ENCODE peak calls at places on chromosome 13, in six cellular contexts. K is PC-3; M is activated CD8-positive, alpha-beta T cell treated with anti-CD3 and anti-CD28 coated beads for 36 hours; E is A549; L is psoas muscle; F is mucosa of descending colon. J is an unnamed sample.

GRCh38 chr13:97109841-97110492 is 112.2 kb upstream of the MBNL2 start:
- DNase-seq in K (peak), M (peak), E (peak), L (peak), F (peak), J (peak)

GRCh38 chr13:101624210-101624922 is 171.9 kb downstream of the ITGBL1 start:
- DNase-seq in K (peak), M (no peak), E (no peak), L (no peak), F (no peak), J (no peak)

GRCh38 chr13:71877280-71877653 is 10.3 kb upstream of the DACH1 start:
- DNase-seq in K (no peak), M (no peak), E (no peak), L (no peak), F (no peak), J (no peak)

GRCh38 chr13:79361299-79361698 is 44.8 kb downstream of the RBM26 start:
- DNase-seq in K (no peak), M (no peak), E (no peak), L (no peak), F (no peak), J (no peak)

GRCh38 chr13:76917096-76917495 is 30.9 kb upstream of the KCTD12 start:
- DNase-seq in K (no peak), M (no peak), E (no peak), L (no peak), F (no peak), J (no peak)

GRCh38 chr13:114119196-114119595 is 13.2 kb downstream of the RASA3 start:
- DNase-seq in K (peak), M (peak), E (peak), L (peak), F (no peak), J (no peak)

GRCh38 chr13:79869326-79869725 is 388.4 kb downstream of the NDFIP2 start:
- DNase-seq in K (peak), M (no peak), E (no peak), L (no peak), F (no peak), J (no peak)

GRCh38 chr13:33494596-33495214 is 209.2 kb upstream of the STARD13 start:
- DNase-seq in K (peak), M (peak), E (no peak), L (no peak), F (no peak), J (no peak)

GRCh38 chr13:50015750-50016149 is 506 bp downstream of the KCNRG start:
- DNase-seq in K (no peak), M (no peak), E (no peak), L (no peak), F (no peak), J (no peak)

GRCh38 chr13:36530050-36530789 is 97.9 kb downstream of the CCNA1 start:
- DNase-seq in K (peak), M (no peak), E (no peak), L (no peak), F (no peak), J (no peak)

GRCh38 chr13:36530861-36531590 is 98.7 kb downstream of the CCNA1 start:
- DNase-seq in K (no peak), M (no peak), E (no peak), L (no peak), F (no peak), J (no peak)

GRCh38 chr13:36536546-36536945 is 104.3 kb downstream of the CCNA1 start:
- DNase-seq in K (no peak), M (no peak), E (no peak), L (no peak), F (no peak), J (no peak)

GRCh38 chr13:36531746-36532486 is 99.6 kb downstream of the CCNA1 start:
- DNase-seq in K (peak), M (no peak), E (no peak), L (no peak), F (no peak), J (no peak)

DNA sequence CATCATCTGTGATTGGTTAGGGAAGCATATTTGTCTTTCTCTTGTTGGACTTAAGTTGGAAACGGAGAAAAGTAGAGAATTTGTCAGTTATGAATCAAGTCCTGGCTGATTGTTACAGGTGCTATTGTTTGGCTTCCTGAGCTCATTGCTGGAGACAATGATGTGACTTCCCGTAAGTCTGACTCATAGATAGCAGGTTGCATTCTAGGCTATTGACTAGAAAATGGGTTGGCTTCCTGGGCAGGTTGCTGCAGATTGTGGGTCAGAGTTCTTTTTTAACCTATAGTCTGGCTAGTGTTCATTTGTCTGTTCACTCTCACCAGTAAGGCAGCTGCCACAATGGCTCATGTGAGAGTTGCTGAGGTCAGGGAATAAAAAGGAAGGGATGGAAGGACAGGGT is 101.5 kb downstream of the CCNA1 start:
- DNase-seq in K (peak), M (no peak), E (no peak), L (no peak), F (no peak), J (no peak)
- TF ChIP-seq CTCF in K (no peak), M (no peak), E (no peak), L (no peak), F (no peak), J (no peak)

DNA sequence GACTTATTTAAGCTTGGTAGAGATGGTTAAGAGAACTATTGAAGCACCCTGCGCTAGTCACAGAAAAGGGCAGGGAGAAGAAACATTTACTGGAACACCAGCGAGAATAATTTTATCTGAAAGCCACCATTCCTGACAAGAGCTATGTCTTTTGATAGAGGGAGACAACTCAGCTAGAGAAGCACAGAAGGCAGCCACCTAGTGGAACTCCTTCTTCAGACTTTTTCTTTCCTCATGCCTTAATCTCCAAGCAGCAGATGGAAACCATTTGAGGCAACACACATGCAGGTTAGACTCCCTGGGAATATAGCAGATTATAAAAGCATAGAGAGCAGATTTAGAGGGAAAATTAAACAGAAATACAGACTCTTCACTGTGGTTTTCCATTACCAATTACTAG is 813.4 kb downstream of the SLITRK6 start:
- DNase-seq in K (no peak), M (no peak), E (no peak), L (no peak), F (no peak), J (no peak)
- TF ChIP-seq CTCF in K (no peak), M (no peak), E (no peak), L (no peak), F (no peak), J (no peak)

GRCh38 chr13:26624572-26624971 is 67.1 kb downstream of the WASF3 start:
- DNase-seq in K (no peak), M (no peak), E (no peak), L (no peak), F (no peak), J (no peak)

GRCh38 chr13:26628706-26629105 is 71.2 kb downstream of the WASF3 start:
- DNase-seq in K (peak), M (no peak), E (no peak), L (no peak), F (no peak), J (no peak)

GRCh38 chr13:26629260-26629659 is 71.8 kb downstream of the WASF3 start:
- DNase-seq in K (peak), M (peak), E (no peak), L (no peak), F (no peak), J (no peak)
- TF ChIP-seq CTCF in K (peak), M (no peak), E (no peak), L (no peak), F (no peak), J (no peak)

DNA sequence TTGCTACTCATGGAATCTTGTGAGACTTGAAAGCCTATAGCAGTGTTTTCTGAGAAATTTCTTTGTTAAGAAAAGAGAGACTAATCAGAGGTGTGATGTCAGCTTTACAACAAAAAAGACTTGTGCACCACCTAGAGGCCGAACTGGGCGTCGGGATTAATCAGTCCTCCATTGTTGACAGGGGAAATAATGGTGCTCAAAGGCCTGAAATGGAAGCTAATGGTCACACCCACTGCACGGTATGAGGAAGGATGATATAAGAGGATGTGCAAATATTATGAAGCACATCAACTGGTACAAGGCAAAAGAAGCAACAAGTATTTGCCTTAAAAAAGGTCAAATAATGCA is 480.2 kb upstream of the MIR17HG start:
- DNase-seq in K (peak), M (peak), E (peak), L (peak), F (peak), J (peak)
- TF ChIP-seq CTCF in K (peak), M (peak), E (peak), L (peak), F (no peak), J (peak)